ENCODE peak calls at places on chromosomes 3 and 15, in nine cellular contexts. O is testis, N is uterus, Y is erythroblast, K is adrenal gland, R is A549, L is body of pancreas, G is heart left ventricle, M is transverse colon. Z is an unnamed sample.

GRCh38 chr3:116140100-116140689 is 305.1 kb downstream of the LSAMP start:
- DNase-seq in G (no peak), R (peak; percentile 10), L (no peak), M (no peak), K (no peak), N (no peak), O (no peak), Y (peak; percentile 12), Z (no peak)

GRCh38 chr3:12560505-12561188 is 3.8 kb downstream of the MKRN2 start:
- DNase-seq in K (no peak), G (no peak), R (no peak), L (no peak), M (no peak), O (no peak), N (no peak), Y (no peak), Z (no peak)

GRCh38 chr15:90190606-90191343 is 10.4 kb upstream of the SEMA4B start:
- DNase-seq in M (peak; percentile 91), R (no peak), N (no peak), O (no peak), K (no peak), Y (peak; percentile 80), L (peak; percentile 24), G (no peak), Z (peak; percentile 95)

GRCh38 chr15:68807249-68807648 is 13.4 kb downstream of the ANP32A start:
- DNase-seq in K (no peak), N (no peak), L (no peak), R (no peak), Y (no peak), G (no peak), M (peak; percentile 5), O (no peak), Z (peak; percentile 18)

GRCh38 chr15:74240002-74240568 is 4.0 kb downstream of the CCDC33 start:
- DNase-seq in Y (no peak), O (peak; percentile 86), L (peak; percentile 95), N (peak; percentile 48), R (peak; percentile 93), K (peak; percentile 89), G (peak; percentile 91), M (peak; percentile 88), Z (peak; percentile 70)

GRCh38 chr3:51997935-51998596 is 2.4 kb upstream of the RPL29 start:
- DNase-seq in G (no peak), O (no peak), M (no peak), K (no peak), L (no peak), N (no peak), R (no peak), Y (no peak), Z (no peak)

GRCh38 chr3:82474711-82475110 is 713.3 kb upstream of the GBE1 start:
- DNase-seq in R (peak; percentile 16), L (no peak), G (no peak), M (no peak), N (no peak), K (no peak), O (no peak), Y (no peak), Z (no peak)

GRCh38 chr15:99201410-99202175 is 47.8 kb downstream of the TTC23 start:
- DNase-seq in O (no peak), N (no peak), K (no peak), G (no peak), R (no peak), M (no peak), L (no peak), Y (no peak), Z (no peak)

GRCh38 chr3:153829596-153830170 is 291.5 kb upstream of the ARHGEF26 start:
- DNase-seq in G (no peak), Y (no peak), L (no peak), O (no peak), R (no peak), K (no peak), M (no peak), N (no peak), Z (no peak)

GRCh38 chr3:14516738-14517345 is 23.3 kb downstream of the GRIP2 start:
- DNase-seq in N (peak; percentile 6), L (no peak), O (no peak), R (no peak), G (peak; percentile 50), Y (no peak), K (no peak), M (no peak), Z (no peak)

GRCh38 chr3:28761380-28761779 is 412.8 kb upstream of the AZI2 start:
- DNase-seq in Y (no peak), N (no peak), L (no peak), R (no peak), K (no peak), O (no peak), G (no peak), M (no peak), Z (no peak)

GRCh38 chr15:29393443-29393842 is 123.8 kb upstream of the NSMCE3 start:
- DNase-seq in Y (no peak), N (no peak), M (no peak), O (no peak), L (no peak), K (no peak), G (no peak), R (no peak), Z (no peak)

GRCh38 chr3:142270407-142270806 is 45.0 kb upstream of the GK5 start:
- DNase-seq in N (no peak), R (no peak), O (no peak), G (no peak), Y (peak; percentile 10), M (no peak), K (no peak), L (no peak), Z (no peak)

GRCh38 chr3:139309046-139309660 is 34.7 kb upstream of the MRPS22 start:
- DNase-seq in L (no peak), G (no peak), Y (no peak), M (no peak), N (no peak), R (no peak), O (no peak), K (no peak), Z (no peak)

GRCh38 chr3:117786339-117786738 is 1076.8 kb downstream of the TUSC7 start:
- DNase-seq in M (no peak), O (no peak), G (no peak), K (no peak), R (no peak), N (no peak), L (no peak), Y (no peak), Z (no peak)

GRCh38 chr3:82475306-82475705 is 713.9 kb upstream of the GBE1 start:
- DNase-seq in O (no peak), R (no peak), M (no peak), L (no peak), G (no peak), K (no peak), N (no peak), Y (no peak), Z (no peak)

GRCh38 chr3:184635774-184636173 is 74.2 kb downstream of the EPHB3 start:
- DNase-seq in G (no peak), M (no peak), N (no peak), Y (no peak), L (no peak), K (no peak), R (no peak), O (no peak), Z (no peak)

GRCh38 chr3:188415196-188415595 is 261.2 kb downstream of the LPP start:
- DNase-seq in L (no peak), R (no peak), Y (no peak), G (no peak), O (no peak), M (no peak), K (no peak), N (no peak), Z (no peak)

DNA sequence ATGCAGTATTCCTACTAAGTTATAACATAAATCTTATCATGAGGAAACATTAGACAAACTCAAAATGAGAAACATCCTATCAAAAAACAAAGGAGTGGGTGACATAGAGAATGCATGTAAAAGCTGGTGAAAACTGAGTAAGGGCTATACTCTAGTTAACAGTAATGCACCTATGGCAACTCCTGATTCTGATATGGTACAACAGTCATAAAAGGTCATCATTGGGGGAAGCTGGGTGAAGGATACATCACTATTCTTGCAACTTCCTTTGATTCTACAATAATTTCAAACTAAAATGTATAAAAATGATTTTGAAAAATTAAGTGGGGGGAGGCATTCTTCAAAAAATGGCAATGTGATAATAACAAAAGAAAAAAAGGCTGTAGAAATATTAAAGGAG is 6.8 kb downstream of the PIK3R4 start:
- DNase-seq in Y (no peak), G (no peak), K (no peak), N (no peak), O (no peak), M (no peak), L (no peak), R (no peak), Z (no peak)
- TF ChIP-seq POLR2A in Y (no peak), G (no peak), K (no peak), N (no peak), O (no peak), M (no peak), L (no peak), R (no peak), Z (no peak)

GRCh38 chr15:49793943-49794342 is 173.1 kb downstream of the DTWD1 start:
- DNase-seq in Y (no peak), K (no peak), G (no peak), M (no peak), L (no peak), O (no peak), R (no peak), N (no peak), Z (no peak)

DNA sequence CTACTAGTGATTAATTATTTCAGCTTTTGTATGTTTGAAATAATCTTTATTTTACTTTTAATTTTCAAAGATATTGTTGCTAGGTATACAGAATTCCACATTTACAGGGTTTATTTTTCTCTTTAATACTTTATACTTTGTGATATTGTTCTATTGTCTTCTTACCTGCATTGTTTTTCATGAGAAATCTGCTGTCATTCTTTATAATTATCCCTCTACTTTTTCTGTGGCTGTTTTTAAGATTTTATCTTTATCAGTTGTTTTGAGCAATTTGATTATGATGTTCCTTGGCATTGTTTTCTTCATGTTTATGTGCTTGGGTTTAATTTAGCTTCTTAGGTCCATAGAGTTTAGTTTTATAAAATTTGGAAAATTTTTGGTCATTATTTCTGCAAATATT is 168.6 kb downstream of the DTWD1 start:
- DNase-seq in L (no peak), K (no peak), M (no peak), N (no peak), G (no peak), R (no peak), O (no peak), Y (no peak), Z (no peak)
- TF ChIP-seq POLR2A in L (no peak), K (no peak), M (no peak), N (no peak), G (no peak), R (no peak), O (no peak), Y (no peak), Z (no peak)

GRCh38 chr3:49028673-49029562 is at the start of gene IMPDH2:
- DNase-seq in R (peak; percentile 91), N (peak; percentile 95), K (peak; percentile 95), Y (peak; percentile 99), G (peak; percentile 97), O (peak; percentile 95), L (peak; percentile 95), M (peak; percentile 95), Z (peak; percentile 97)
- TF ChIP-seq POLR2A in R (peak; percentile 100), N (peak; percentile 87), K (peak; percentile 98), Y (peak; percentile 99), G (peak; percentile 93), O (peak; percentile 77), L (peak; percentile 99), M (peak; percentile 98), Z (peak; percentile 95)

DNA sequence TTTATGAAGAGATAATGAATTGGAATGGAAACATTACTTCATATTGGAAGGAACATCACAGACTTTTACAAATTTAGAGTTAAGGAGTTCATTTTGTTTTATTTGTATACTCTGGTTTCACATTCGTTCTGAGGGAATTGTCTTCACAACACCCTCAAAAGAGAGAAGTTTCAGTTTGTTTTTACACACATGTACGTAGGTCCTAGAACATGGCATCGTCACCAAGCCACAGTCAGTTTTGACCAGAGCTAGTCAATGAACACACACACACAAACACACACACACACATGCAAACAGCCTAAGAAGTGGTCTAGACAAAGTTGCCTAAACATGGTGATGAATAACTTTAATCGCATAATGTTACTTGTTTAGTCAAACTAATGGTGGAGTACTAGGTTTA is 427.9 kb upstream of the BCHE start:
- DNase-seq in K (no peak), Y (no peak), G (no peak), L (no peak), R (no peak), M (no peak), O (no peak), N (no peak), Z (no peak)
- TF ChIP-seq POLR2A in K (no peak), Y (no peak), G (no peak), L (no peak), R (no peak), M (no peak), O (no peak), N (no peak), Z (no peak)